ENCODE peak calls at places on chromosome 14, in four cellular contexts. C, X, W and O are unnamed samples.

GRCh38 chr14:69263364-69263763 is 3.4 kb downstream of the GALNT16 start:
- DNase-seq in W (no peak), C (peak; percentile 96), X (no peak), O (no peak)

GRCh38 chr14:85599939-85600338 is 70.0 kb downstream of the FLRT2 start:
- DNase-seq in W (no peak), C (peak; percentile 68), X (no peak), O (no peak)

GRCh38 chr14:93999573-93999972 is 2.5 kb downstream of the CCDC197 start:
- DNase-seq in W (no peak), X (no peak), C (no peak), O (no peak)

GRCh38 chr14:52071675-52072074 is 2.8 kb upstream of the NID2 start:
- DNase-seq in W (no peak), X (no peak), C (no peak), O (no peak)

GRCh38 chr14:34301107-34301734 is 160.8 kb downstream of the SPTSSA start:
- DNase-seq in X (no peak), C (no peak), W (peak; percentile 57), O (no peak)

GRCh38 chr14:59688224-59689170 is 111.9 kb upstream of the CCDC175 start:
- DNase-seq in C (peak; percentile 17), W (peak; percentile 91), X (no peak), O (peak; percentile 44)

GRCh38 chr14:103108749-103109207 is 14.3 kb downstream of the EXOC3L4 start:
- DNase-seq in W (peak; percentile 78), C (no peak), X (no peak), O (no peak)

GRCh38 chr14:68585690-68586089 is 207.2 kb downstream of the ZFP36L1 start:
- DNase-seq in X (peak; percentile 38), W (no peak), C (peak; percentile 78), O (no peak)

GRCh38 chr14:22829661-22830328 is at the start of gene MRPL52:
- DNase-seq in W (peak; percentile 92), X (peak; percentile 90), C (peak; percentile 88), O (peak; percentile 90)

GRCh38 chr14:102913341-102914211 is 8.9 kb upstream of the AMN start:
- DNase-seq in X (no peak), C (no peak), W (no peak), O (no peak)

GRCh38 chr14:52767058-52767833 is 24.2 kb downstream of the GNPNAT1 start:
- DNase-seq in W (no peak), C (no peak), X (no peak), O (no peak)

GRCh38 chr14:70832536-70833305 is 23.4 kb upstream of the MAP3K9 start:
- DNase-seq in C (no peak), X (no peak), W (no peak), O (no peak)

GRCh38 chr14:96717116-96717515 is 80.1 kb upstream of the VRK1 start:
- DNase-seq in X (no peak), C (no peak), W (no peak), O (no peak)

DNA sequence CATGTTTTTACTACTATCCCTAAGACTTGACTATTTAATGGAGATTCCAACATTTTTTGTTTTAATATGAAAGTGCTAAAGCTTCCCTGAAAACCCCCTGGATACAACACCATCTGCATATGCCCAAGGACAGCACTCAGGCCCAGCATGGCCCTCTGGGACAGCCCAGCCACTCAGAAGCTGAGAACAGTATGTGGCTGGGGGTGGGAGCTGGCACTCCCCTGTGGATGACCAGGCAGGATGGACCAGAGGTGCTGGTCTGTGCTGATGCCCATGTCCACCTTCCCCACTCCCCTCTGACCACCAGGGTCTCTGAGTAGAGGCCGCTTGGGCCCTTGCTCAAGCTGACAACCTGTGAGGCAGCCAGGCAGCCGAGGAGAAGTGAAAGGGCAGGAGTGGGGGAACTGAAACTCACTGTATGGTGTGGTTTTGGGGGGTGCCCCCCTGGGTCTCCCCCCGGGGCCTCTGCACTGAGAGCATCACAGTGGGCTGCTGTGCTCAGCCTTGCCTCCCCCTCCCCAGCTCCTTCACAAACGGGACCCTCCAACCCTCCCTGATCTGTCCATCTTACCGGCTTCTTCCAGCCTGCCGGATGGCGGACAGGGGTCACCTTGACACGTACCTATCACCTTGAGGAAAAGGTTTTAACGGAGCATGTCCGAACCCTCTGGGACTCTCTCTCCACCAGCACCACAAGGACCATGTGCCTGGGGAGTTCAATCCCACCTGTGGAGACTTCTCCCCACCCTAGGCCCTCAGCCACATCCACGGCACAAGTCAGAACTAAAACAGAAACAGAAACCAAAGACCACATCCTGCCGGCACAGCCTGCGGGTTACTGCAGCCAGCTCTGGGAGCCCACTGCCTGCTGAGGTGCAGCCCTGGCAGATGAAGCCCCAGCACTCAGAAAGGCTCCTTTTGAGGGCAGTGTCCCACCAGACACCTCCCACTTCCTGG is at the start of gene TMEM229B:
- DNase-seq in W (no peak), C (no peak), X (no peak), O (peak; percentile 66)
- H3K4me3 ChIP-seq in W (no peak within 1 kb of the TSS), C (no peak within 1 kb of the TSS), X (peak within 1 kb of the TSS; percentile 13), O (peak within 1 kb of the TSS; percentile 28)

DNA sequence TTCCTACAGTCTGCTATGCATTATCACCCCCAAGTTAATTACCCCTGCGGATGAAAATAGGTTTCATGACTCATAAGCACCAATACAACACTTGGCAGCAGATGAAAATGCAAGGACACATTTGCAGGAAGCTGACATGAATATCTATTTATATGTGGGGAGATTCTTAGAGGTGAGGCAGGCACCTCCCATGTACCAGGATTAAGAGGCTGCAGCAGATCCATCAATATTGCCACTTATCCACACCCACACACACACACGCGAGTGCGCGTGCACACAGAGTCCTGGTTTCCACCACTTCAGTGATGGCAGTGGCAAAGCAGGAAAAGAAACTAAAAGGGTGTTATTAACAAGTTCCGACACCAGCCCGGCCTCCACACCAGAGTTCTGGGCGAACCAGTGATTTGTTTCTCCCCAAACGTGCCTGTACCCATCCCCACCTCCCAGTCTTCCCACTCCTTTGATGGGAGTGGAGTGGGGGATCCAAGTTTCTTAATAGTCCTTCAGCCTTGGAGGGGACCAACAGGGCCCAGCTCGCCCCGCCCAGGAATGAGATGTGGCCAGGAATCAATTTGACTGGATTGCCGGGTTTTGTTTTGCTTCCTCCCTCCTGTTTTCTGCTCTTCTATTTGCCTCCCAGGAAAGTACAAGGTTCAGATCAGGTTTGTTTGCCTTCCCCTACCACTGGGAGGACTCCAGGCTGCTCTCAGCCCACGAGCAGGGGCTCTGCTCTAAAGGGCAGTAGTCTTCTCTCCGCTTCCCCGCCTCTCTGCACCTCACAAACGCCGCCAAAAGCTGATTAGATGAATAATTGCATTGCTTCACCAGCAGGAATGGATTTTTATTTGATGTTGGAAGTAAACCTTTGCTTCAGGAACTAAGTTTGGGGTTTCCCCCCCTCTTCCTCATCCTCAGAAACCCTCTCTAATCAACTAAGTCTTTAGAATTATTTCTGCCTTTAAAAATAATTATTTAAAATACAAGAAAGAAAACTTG is 5.2 kb downstream of the IRF2BPL start:
- DNase-seq in W (peak; percentile 76), C (no peak), X (no peak), O (peak; percentile 76)
- H3K4me3 ChIP-seq in W (no peak overlapping the region), C (peak overlapping the region; percentile 95), X (peak overlapping the region; percentile 88), O (peak overlapping the region; percentile 71)

DNA sequence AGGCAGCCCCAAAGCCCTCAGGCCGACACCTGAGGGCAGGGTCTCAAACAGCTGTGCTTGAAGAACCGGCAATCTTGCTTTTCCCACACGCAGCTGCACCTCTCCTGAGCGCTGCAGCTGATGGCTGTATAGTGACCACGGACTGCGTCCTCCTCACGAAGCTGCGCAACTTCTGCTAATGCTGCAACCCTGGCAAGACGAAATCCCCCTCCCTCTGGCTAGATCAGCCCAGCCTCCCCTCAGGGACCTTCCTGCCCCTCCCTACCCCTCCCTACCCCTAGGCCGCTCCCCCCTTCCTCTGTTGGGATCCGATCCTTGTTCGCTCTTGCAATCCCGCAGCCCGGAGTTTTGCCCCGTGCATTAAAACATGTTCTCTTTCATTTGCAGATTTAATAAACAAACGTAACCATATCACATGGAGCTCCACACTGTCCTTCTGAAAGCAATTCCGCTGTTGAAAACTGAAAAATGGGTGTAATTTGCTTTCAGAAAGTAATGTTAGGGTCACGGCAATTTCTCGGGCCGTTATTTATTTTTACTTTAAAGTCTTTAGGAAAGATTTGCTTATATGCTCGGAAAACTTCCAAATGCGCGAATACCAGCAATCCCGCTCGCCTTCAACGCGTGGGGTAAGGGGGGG is 4.8 kb upstream of the PAX9 start:
- DNase-seq in C (no peak), W (no peak), X (no peak), O (no peak)
- H3K4me3 ChIP-seq in C (no peak overlapping the region), W (peak overlapping the region; percentile 44), X (peak overlapping the region; percentile 40), O (peak overlapping the region; percentile 22)

GRCh38 chr14:105168979-105169507 is 467 bp upstream of the JAG2 start:
- DNase-seq in W (peak; percentile 90), C (no peak), X (no peak), O (no peak)
- H3K4me3 ChIP-seq in W (no peak overlapping the region), C (no peak overlapping the region), X (peak overlapping the region; percentile 23), O (peak overlapping the region; percentile 47)

GRCh38 chr14:104527857-104528459 is 51.6 kb upstream of the C14orf180 start:
- DNase-seq in X (no peak), W (no peak), C (no peak), O (no peak)
- H3K4me3 ChIP-seq in X (no peak overlapping the region), W (no peak overlapping the region), C (no peak overlapping the region), O (no peak overlapping the region)

GRCh38 chr14:35806006-35806907 is 2.8 kb downstream of the RALGAPA1 start:
- DNase-seq in X (no peak), W (no peak), C (no peak), O (no peak)

GRCh38 chr14:35810963-35811362 is 1.9 kb upstream of the RALGAPA1 start:
- DNase-seq in C (no peak), W (no peak), X (no peak), O (no peak)

GRCh38 chr14:35808076-35808657 is 928 bp downstream of the RALGAPA1 start:
- DNase-seq in W (peak; percentile 68), C (no peak), X (no peak), O (peak; percentile 38)

GRCh38 chr14:35807131-35807961 is 1.7 kb downstream of the RALGAPA1 start:
- DNase-seq in W (no peak), C (no peak), X (no peak), O (no peak)

DNA sequence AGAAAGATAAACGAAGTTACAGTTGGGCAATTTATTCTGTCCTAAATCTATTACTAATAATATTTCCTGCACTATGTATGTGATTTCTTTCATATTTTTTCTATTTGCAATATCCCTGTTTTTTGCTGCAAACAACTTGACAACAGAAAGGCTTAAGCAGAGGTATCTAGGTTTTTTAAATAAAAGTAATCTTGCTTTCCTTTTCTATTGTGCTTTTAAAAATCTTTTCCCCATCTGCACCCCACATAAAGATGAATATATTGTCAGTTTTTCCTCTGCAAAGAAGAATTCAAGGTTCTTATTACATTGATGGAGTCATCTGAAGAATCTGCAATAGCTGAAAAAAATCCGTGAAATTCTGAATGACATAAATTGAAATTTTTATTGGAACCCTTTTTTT is 502 bp upstream of the RALGAPA1 start:
- DNase-seq in W (no peak), C (no peak), X (no peak), O (no peak)
- H3K4me3 ChIP-seq in W (no peak overlapping the region), C (peak overlapping the region; percentile 67), X (peak overlapping the region; percentile 77), O (peak overlapping the region; percentile 71)